ENCODE peak calls at places on chromosomes 1 and 21, in nine cellular contexts. One of them, this sample, is unnamed.

GRCh38 chr1:112955678-112956502 is at the start of gene SLC16A1:
- DNase-seq in mucosa of descending colon: peak
- DNase-seq in OCI-LY7: peak
- DNase-seq in retinal pigment epithelial cell: peak
- DNase-seq in IMR-90: peak
- DNase-seq in tibial artery: peak
- DNase-seq in keratinocyte: peak
- DNase-seq in foreskin fibroblast: peak
- DNase-seq in brain microvascular endothelial cell: peak
- DNase-seq in this sample: peak

GRCh38 chr21:34609244-34609950 is 5.5 kb downstream of the RCAN1 start:
- DNase-seq in mucosa of descending colon: no peak
- DNase-seq in OCI-LY7: no peak
- DNase-seq in retinal pigment epithelial cell: no peak
- DNase-seq in IMR-90: no peak
- DNase-seq in tibial artery: no peak
- DNase-seq in keratinocyte: peak
- DNase-seq in foreskin fibroblast: no peak
- DNase-seq in brain microvascular endothelial cell: no peak
- DNase-seq in this sample: no peak

GRCh38 chr21:34897828-34898227 is 151.3 kb downstream of the RUNX1 start:
- DNase-seq in mucosa of descending colon: no peak
- DNase-seq in OCI-LY7: no peak
- DNase-seq in retinal pigment epithelial cell: no peak
- DNase-seq in IMR-90: no peak
- DNase-seq in tibial artery: no peak
- DNase-seq in keratinocyte: no peak
- DNase-seq in foreskin fibroblast: no peak
- DNase-seq in brain microvascular endothelial cell: no peak
- DNase-seq in this sample: no peak

GRCh38 chr1:50929376-50929958 is 30.6 kb downstream of the FAF1 start:
- DNase-seq in mucosa of descending colon: no peak
- DNase-seq in OCI-LY7: peak
- DNase-seq in retinal pigment epithelial cell: peak
- DNase-seq in IMR-90: peak
- DNase-seq in tibial artery: no peak
- DNase-seq in keratinocyte: peak
- DNase-seq in foreskin fibroblast: peak
- DNase-seq in brain microvascular endothelial cell: no peak
- DNase-seq in this sample: no peak

GRCh38 chr1:240927815-240928214 is 315.9 kb upstream of the GREM2 start:
- DNase-seq in mucosa of descending colon: peak
- DNase-seq in OCI-LY7: no peak
- DNase-seq in retinal pigment epithelial cell: no peak
- DNase-seq in IMR-90: no peak
- DNase-seq in tibial artery: no peak
- DNase-seq in keratinocyte: no peak
- DNase-seq in foreskin fibroblast: no peak
- DNase-seq in brain microvascular endothelial cell: no peak
- DNase-seq in this sample: no peak

GRCh38 chr1:94039871-94040569 is 80.9 kb downstream of the ABCA4 start:
- DNase-seq in mucosa of descending colon: no peak
- DNase-seq in OCI-LY7: no peak
- DNase-seq in retinal pigment epithelial cell: no peak
- DNase-seq in IMR-90: no peak
- DNase-seq in tibial artery: peak
- DNase-seq in keratinocyte: no peak
- DNase-seq in foreskin fibroblast: peak
- DNase-seq in brain microvascular endothelial cell: no peak
- DNase-seq in this sample: no peak

GRCh38 chr1:92538413-92539061 is 51.8 kb upstream of the GFI1 start:
- DNase-seq in mucosa of descending colon: no peak
- DNase-seq in OCI-LY7: no peak
- DNase-seq in retinal pigment epithelial cell: no peak
- DNase-seq in IMR-90: peak
- DNase-seq in tibial artery: no peak
- DNase-seq in keratinocyte: no peak
- DNase-seq in foreskin fibroblast: no peak
- DNase-seq in brain microvascular endothelial cell: peak
- DNase-seq in this sample: peak

GRCh38 chr21:41100826-41101550 is 67.0 kb upstream of the BACE2 start:
- DNase-seq in mucosa of descending colon: no peak
- DNase-seq in OCI-LY7: no peak
- DNase-seq in retinal pigment epithelial cell: no peak
- DNase-seq in IMR-90: no peak
- DNase-seq in tibial artery: no peak
- DNase-seq in keratinocyte: no peak
- DNase-seq in foreskin fibroblast: no peak
- DNase-seq in brain microvascular endothelial cell: no peak
- DNase-seq in this sample: no peak

GRCh38 chr1:170805957-170806662 is 129.2 kb upstream of the MROH9 start:
- DNase-seq in mucosa of descending colon: no peak
- DNase-seq in OCI-LY7: no peak
- DNase-seq in retinal pigment epithelial cell: peak
- DNase-seq in IMR-90: peak
- DNase-seq in tibial artery: peak
- DNase-seq in keratinocyte: no peak
- DNase-seq in foreskin fibroblast: peak
- DNase-seq in brain microvascular endothelial cell: no peak
- DNase-seq in this sample: no peak

GRCh38 chr1:221284028-221284427 is 404.8 kb downstream of the HLX start:
- DNase-seq in mucosa of descending colon: no peak
- DNase-seq in OCI-LY7: no peak
- DNase-seq in retinal pigment epithelial cell: peak
- DNase-seq in IMR-90: peak
- DNase-seq in tibial artery: no peak
- DNase-seq in keratinocyte: no peak
- DNase-seq in foreskin fibroblast: peak
- DNase-seq in brain microvascular endothelial cell: no peak
- DNase-seq in this sample: no peak

GRCh38 chr1:67061266-67061665 is 7.3 kb upstream of the SLC35D1 start:
- DNase-seq in mucosa of descending colon: no peak
- DNase-seq in OCI-LY7: no peak
- DNase-seq in retinal pigment epithelial cell: no peak
- DNase-seq in IMR-90: peak
- DNase-seq in tibial artery: no peak
- DNase-seq in keratinocyte: no peak
- DNase-seq in foreskin fibroblast: no peak
- DNase-seq in brain microvascular endothelial cell: no peak
- DNase-seq in this sample: no peak

DNA sequence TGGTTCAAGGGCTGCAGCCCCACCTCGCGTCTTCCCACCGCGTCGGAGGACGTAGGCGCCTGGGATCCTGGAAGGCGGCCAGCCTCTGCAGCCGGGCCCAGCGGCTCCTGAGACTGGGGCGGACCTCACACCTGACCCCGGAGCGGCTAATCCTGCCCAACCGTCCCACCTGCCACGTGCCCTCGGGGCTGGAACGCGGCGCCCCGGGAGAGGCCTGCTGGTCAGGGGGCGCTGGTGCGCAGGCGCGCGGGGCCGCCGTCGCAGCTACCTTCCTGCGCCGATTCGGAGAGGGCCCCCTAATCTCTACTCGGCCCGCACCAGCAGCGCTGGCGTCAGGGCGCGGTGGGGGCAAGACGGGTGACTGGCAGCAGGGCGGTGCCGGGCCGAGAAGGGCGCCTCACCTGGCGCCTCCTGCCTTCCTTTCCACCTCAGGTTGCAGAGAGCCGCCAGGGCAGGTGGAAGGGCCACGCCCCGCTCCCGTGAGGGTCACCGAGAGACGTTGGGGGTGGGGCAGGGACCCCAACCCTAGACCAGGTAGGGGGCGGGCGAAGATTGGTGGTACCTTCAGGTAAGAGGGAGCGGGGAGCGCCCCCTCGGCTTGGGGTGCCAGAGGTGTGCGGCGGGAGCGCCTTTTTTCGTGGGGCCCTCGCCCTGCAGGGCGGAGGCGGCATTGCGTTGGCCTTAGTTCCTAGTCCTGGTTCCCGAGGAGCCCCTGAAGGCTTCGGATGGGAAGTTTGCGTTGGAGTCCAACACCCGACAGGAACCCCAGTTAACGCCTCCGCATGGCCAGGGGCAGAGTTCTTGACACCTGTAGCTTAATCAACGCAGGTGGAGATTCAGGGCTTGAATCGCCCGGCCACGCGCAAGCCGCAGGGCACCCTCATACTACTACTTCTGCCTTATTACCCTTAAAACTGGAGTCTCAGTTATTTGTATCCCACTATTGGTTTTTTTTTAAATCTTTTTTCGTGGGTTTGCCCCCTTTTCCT is at the start of gene TDRD5:
- DNase-seq in mucosa of descending colon: peak
- DNase-seq in OCI-LY7: no peak
- DNase-seq in retinal pigment epithelial cell: peak
- DNase-seq in IMR-90: no peak
- DNase-seq in tibial artery: no peak
- DNase-seq in keratinocyte: no peak
- DNase-seq in foreskin fibroblast: no peak
- DNase-seq in brain microvascular endothelial cell: no peak
- DNase-seq in this sample: no peak
- TF ChIP-seq CTCF in mucosa of descending colon: no peak
- TF ChIP-seq CTCF in OCI-LY7: no peak
- TF ChIP-seq CTCF in retinal pigment epithelial cell: peak
- TF ChIP-seq CTCF in IMR-90: no peak
- TF ChIP-seq CTCF in tibial artery: no peak
- TF ChIP-seq CTCF in keratinocyte: peak
- TF ChIP-seq CTCF in foreskin fibroblast: no peak
- TF ChIP-seq CTCF in brain microvascular endothelial cell: no peak
- TF ChIP-seq CTCF in this sample: peak

DNA sequence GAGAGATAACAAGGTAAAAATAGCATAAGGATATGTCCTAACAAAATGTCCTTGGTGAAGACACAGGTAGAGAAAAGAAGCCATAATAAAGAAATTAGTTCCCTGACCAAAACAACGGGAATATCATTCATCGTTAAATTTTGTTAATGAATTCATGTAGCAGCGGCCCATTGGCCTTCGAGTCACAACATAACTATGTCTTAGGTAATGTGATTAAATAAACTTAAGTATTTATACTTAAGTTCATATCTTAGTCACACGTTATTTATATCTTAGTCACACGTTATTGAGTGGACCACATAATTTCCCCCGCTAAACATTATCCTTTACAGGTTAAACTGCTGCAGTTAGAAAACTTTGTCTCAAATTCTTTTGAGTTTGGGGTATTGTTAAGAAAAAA is 1.2 kb downstream of the NEXN start:
- DNase-seq in mucosa of descending colon: no peak
- DNase-seq in OCI-LY7: no peak
- DNase-seq in retinal pigment epithelial cell: peak
- DNase-seq in IMR-90: peak
- DNase-seq in tibial artery: no peak
- DNase-seq in keratinocyte: peak
- DNase-seq in foreskin fibroblast: peak
- DNase-seq in brain microvascular endothelial cell: peak
- DNase-seq in this sample: no peak
- H3K4me3 ChIP-seq in mucosa of descending colon: no peak
- H3K4me3 ChIP-seq in OCI-LY7: no peak
- H3K4me3 ChIP-seq in retinal pigment epithelial cell: peak
- H3K4me3 ChIP-seq in IMR-90: peak
- H3K4me3 ChIP-seq in tibial artery: peak
- H3K4me3 ChIP-seq in keratinocyte: peak
- H3K4me3 ChIP-seq in foreskin fibroblast: peak
- H3K4me3 ChIP-seq in brain microvascular endothelial cell: peak
- H3K4me3 ChIP-seq in this sample: no peak

GRCh38 chr1:119327436-119328155 is 41.0 kb upstream of the HAO2 start:
- DNase-seq in mucosa of descending colon: peak
- DNase-seq in OCI-LY7: no peak
- DNase-seq in retinal pigment epithelial cell: no peak
- DNase-seq in IMR-90: no peak
- DNase-seq in tibial artery: peak
- DNase-seq in keratinocyte: no peak
- DNase-seq in foreskin fibroblast: peak
- DNase-seq in brain microvascular endothelial cell: no peak
- DNase-seq in this sample: peak
- TF ChIP-seq CTCF in mucosa of descending colon: no peak
- TF ChIP-seq CTCF in OCI-LY7: peak
- TF ChIP-seq CTCF in retinal pigment epithelial cell: peak
- TF ChIP-seq CTCF in IMR-90: peak
- TF ChIP-seq CTCF in tibial artery: no peak
- TF ChIP-seq CTCF in keratinocyte: peak
- TF ChIP-seq CTCF in foreskin fibroblast: peak
- TF ChIP-seq CTCF in brain microvascular endothelial cell: peak
- TF ChIP-seq CTCF in this sample: peak

DNA sequence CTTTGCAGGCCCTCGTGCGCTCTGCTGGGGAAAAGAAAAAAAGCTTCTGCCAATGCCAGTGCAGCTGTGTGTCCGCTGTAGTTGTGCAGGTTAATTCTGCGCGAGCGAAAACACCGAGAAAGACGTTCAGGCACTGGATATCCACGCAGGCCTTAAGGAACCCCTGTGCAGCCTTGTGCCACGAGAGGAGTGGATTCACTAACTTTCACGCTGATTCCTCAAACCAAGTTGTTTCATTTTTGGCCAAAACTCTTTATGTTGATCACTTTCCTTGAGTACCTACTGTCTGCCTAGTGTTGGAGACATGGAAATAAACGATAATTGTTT is 583 bp upstream of the SCAF4 start:
- DNase-seq in mucosa of descending colon: no peak
- DNase-seq in OCI-LY7: no peak
- DNase-seq in retinal pigment epithelial cell: peak
- DNase-seq in IMR-90: no peak
- DNase-seq in tibial artery: peak
- DNase-seq in keratinocyte: no peak
- DNase-seq in foreskin fibroblast: no peak
- DNase-seq in brain microvascular endothelial cell: peak
- DNase-seq in this sample: peak
- H3K4me3 ChIP-seq in mucosa of descending colon: peak
- H3K4me3 ChIP-seq in OCI-LY7: peak
- H3K4me3 ChIP-seq in retinal pigment epithelial cell: peak
- H3K4me3 ChIP-seq in IMR-90: peak
- H3K4me3 ChIP-seq in tibial artery: peak
- H3K4me3 ChIP-seq in keratinocyte: peak
- H3K4me3 ChIP-seq in foreskin fibroblast: peak
- H3K4me3 ChIP-seq in brain microvascular endothelial cell: peak
- H3K4me3 ChIP-seq in this sample: peak

DNA sequence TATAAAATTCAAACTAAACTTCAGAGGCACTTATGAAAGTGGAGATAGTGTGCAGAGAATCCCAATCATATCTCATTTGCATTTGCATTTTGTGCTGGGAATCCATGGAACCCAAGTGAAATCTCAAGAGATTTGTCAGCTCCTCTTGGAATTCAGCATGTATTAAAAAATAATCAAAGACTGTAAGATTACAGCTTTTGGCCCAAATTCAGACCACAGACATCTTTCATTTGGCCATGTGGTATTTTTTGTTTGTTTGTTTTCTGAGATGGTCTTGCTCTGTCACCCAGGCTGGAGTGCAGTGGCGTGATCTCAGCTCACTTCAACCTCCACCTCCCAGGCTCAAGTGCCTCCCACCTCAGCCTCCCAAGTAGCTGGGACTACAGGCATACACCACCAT is 3.8 kb upstream of the CACYBP start:
- DNase-seq in mucosa of descending colon: no peak
- DNase-seq in OCI-LY7: no peak
- DNase-seq in retinal pigment epithelial cell: no peak
- DNase-seq in IMR-90: peak
- DNase-seq in tibial artery: no peak
- DNase-seq in keratinocyte: no peak
- DNase-seq in foreskin fibroblast: peak
- DNase-seq in brain microvascular endothelial cell: peak
- DNase-seq in this sample: no peak
- TF ChIP-seq CTCF in mucosa of descending colon: no peak
- TF ChIP-seq CTCF in OCI-LY7: no peak
- TF ChIP-seq CTCF in retinal pigment epithelial cell: no peak
- TF ChIP-seq CTCF in IMR-90: no peak
- TF ChIP-seq CTCF in tibial artery: no peak
- TF ChIP-seq CTCF in keratinocyte: no peak
- TF ChIP-seq CTCF in foreskin fibroblast: no peak
- TF ChIP-seq CTCF in brain microvascular endothelial cell: no peak
- TF ChIP-seq CTCF in this sample: no peak